ENCODE peak calls at places on chromosome X, in six cellular contexts. D is transverse colon; J is aorta; O is naive thymus-derived CD4-positive, alpha-beta T cell; E is right lobe of liver; P is BE2C. H is an unnamed sample.
A peak's percentile ranks its signal among the peaks of the same experiment; 100 is the strongest.

GRCh38 chrX:40244980-40245379 is 147.2 kb upstream of the BCOR start:
- DNase-seq in D (no peak), J (no peak), O (no peak), E (no peak), P (peak; percentile 67), H (peak; percentile 82)

GRCh38 chrX:109463729-109464128 is 18.2 kb downstream of the GUCY2F start:
- DNase-seq in D (no peak), J (no peak), O (no peak), E (no peak), P (no peak), H (no peak)

GRCh38 chrX:15903186-15903681 is 48.6 kb upstream of the AP1S2 start:
- DNase-seq in D (no peak), J (no peak), O (no peak), E (no peak), P (peak; percentile 8), H (no peak)

GRCh38 chrX:103197721-103198306 is 17.1 kb upstream of the BEX4 start:
- DNase-seq in D (no peak), J (no peak), O (no peak), E (no peak), P (no peak), H (no peak)

GRCh38 chrX:3548743-3549441 is 164.6 kb downstream of the PRKX start:
- DNase-seq in D (no peak), J (no peak), O (no peak), E (no peak), P (no peak), H (peak; percentile 29)

GRCh38 chrX:119502727-119503483 is 34.7 kb downstream of the SLC25A5 start:
- DNase-seq in D (peak; percentile 85), J (no peak), O (peak; percentile 61), E (no peak), P (no peak), H (peak; percentile 33)

GRCh38 chrX:16022580-16023170 is 100.7 kb upstream of the GRPR start:
- DNase-seq in D (no peak), J (no peak), O (no peak), E (no peak), P (no peak), H (peak; percentile 22)

GRCh38 chrX:15855562-15856256 is 1.1 kb upstream of the AP1S2 start:
- DNase-seq in D (no peak), J (no peak), O (no peak), E (no peak), P (no peak), H (no peak)

GRCh38 chrX:154028502-154029184 is 8.9 kb upstream of the IRAK1 start:
- DNase-seq in D (peak; percentile 63), J (peak; percentile 39), O (no peak), E (no peak), P (no peak), H (no peak)

GRCh38 chrX:50204364-50204899 is at the start of gene CCNB3:
- DNase-seq in D (peak; percentile 77), J (peak; percentile 82), O (peak; percentile 67), E (peak; percentile 75), P (peak; percentile 70), H (peak; percentile 85)

GRCh38 chrX:134172588-134173259 is 64.3 kb upstream of the CCDC160 start:
- DNase-seq in D (peak; percentile 15), J (no peak), O (peak; percentile 13), E (peak; percentile 58), P (no peak), H (peak; percentile 60)

GRCh38 chrX:71859637-71860036 is 51.0 kb upstream of the NHSL2 start:
- DNase-seq in D (no peak), J (no peak), O (peak; percentile 15), E (no peak), P (peak; percentile 54), H (peak; percentile 54)

GRCh38 chrX:19660604-19661003 is 145.3 kb upstream of the MAP3K15 start:
- DNase-seq in D (no peak), J (no peak), O (no peak), E (no peak), P (no peak), H (no peak)

GRCh38 chrX:1767026-1767425 is 152.2 kb downstream of the ASMT start:
- DNase-seq in D (no peak), J (no peak), O (no peak), E (no peak), P (no peak), H (no peak)

GRCh38 chrX:25198891-25199290 is 183.1 kb upstream of the ARX start:
- DNase-seq in D (no peak), J (no peak), O (no peak), E (no peak), P (no peak), H (no peak)

DNA sequence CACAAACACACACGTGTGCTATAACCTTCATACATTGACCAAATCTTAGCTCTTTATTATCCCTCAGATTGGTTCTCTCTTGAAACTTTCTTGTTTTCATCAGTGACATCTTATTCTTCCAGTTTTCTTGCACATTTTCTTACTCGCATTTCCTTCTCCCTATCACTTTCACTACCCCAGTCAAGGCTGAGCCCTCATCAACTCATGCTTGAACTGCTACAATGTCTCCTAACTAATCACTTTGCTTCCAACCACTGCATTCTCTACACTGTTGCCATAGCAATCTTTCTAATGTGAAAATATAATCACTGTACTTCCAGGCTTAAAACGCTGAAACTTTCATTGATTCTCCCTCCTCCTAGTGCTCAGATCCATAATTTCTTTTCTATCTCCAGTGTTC is 22.3 kb upstream of the LPAR4 start:
- DNase-seq in D (no peak), J (no peak), O (no peak), E (no peak), P (no peak), H (no peak)
- H3K4me1 ChIP-seq in D (no peaks in the 10 kb centered on the region), J (no peaks in the 10 kb centered on the region), O (no peaks in the 10 kb centered on the region), E (no peaks in the 10 kb centered on the region), P (no peaks in the 10 kb centered on the region), H (no peaks in the 10 kb centered on the region)

DNA sequence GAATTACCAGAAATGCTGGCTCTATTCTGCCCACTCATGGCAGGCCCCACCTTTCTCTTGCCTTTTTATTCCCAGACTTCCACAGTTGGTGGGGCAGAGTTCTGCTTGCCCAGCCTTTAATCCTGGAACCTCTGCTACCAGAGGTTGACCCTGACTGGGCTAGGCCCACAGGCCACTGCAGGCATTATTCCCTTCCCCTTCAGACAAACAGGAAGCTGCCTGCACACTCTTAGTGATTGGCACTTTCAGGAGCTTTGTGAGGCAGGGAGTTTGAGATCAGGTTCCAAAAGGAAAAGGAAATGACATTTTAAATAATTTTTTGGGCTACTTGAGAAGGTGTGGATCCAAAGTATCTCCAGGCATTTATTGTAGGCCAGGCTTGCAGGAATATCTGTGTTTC is 18.8 kb downstream of the MSN start:
- DNase-seq in D (no peak), J (no peak), O (no peak), E (no peak), P (no peak), H (no peak)
- H3K4me1 ChIP-seq in D (peaks cover 9% of the 10 kb centered on the region), J (peaks cover 3% of the 10 kb centered on the region), O (peaks cover 77% of the 10 kb centered on the region), E (peaks cover 49% of the 10 kb centered on the region), P (no peaks in the 10 kb centered on the region), H (no peaks in the 10 kb centered on the region)

GRCh38 chrX:46961574-46962279 is 49.5 kb downstream of the JADE3 start:
- DNase-seq in D (no peak), J (no peak), O (no peak), E (no peak), P (no peak), H (no peak)
- H3K4me1 ChIP-seq in D (no peaks in the 10 kb centered on the region), J (no peaks in the 10 kb centered on the region), O (no peaks in the 10 kb centered on the region), E (peaks cover 38% of the 10 kb centered on the region), P (no peaks in the 10 kb centered on the region), H (peaks cover 10% of the 10 kb centered on the region)

DNA sequence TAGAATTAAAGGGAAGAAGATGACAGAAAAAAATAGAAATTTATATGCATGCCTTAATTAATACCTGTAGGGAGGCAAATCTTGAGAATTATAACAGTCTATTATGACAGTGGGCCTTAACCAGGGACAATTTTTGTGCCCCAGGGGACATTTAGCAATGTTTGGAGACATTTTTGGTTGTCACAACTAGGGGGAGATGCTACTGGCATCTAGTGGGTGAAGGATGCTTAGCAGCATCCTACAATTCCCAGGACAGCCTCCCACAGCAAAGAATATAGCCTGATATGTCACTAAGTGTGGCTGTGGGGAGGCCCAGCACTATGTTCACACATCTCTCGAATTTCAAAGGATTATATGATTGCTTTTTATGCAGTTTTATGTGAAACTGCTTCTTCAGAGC is 10.5 kb downstream of the GPR82 start:
- DNase-seq in D (no peak), J (no peak), O (no peak), E (no peak), P (peak; percentile 37), H (no peak)
- H3K4me1 ChIP-seq in D (no peaks in the 10 kb centered on the region), J (peaks cover 2% of the 10 kb centered on the region), O (no peaks in the 10 kb centered on the region), E (no peaks in the 10 kb centered on the region), P (no peaks in the 10 kb centered on the region), H (no peaks in the 10 kb centered on the region)

DNA sequence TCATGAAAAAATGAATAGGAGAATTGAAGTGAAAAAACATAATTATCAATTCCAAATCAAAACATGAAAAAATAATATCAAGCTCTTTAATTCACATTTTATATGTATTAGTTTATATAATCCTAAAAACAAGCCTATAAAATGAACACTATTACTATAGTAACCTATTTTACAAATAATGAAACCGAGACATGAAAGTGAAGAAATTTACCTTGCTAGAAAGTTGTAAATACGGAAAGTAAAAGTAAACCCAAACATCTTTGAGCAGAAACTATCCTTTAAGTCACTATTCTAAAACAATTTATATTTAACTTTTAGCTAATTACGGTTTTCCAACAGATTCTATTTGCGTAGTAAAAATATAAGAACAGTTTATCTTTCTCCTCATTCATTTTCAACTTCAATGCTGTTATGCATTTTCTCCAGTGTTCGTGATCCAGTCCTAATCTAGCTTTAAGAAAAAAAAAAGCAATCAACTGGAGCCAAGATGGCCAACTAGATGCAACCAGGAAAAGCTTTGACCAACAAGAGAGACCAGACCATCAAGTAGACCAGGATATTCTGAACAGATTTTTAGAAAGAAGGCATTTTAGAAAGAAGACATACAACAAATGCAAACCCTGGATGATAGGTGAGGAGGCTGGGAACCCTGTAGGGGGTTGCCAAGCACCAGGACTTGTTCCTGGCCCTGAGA is 67.0 kb downstream of the DDX53 start:
- DNase-seq in D (no peak), J (no peak), O (no peak), E (no peak), P (no peak), H (no peak)
- H3K4me1 ChIP-seq in D (no peaks in the 10 kb centered on the region), J (no peaks in the 10 kb centered on the region), O (no peaks in the 10 kb centered on the region), E (no peaks in the 10 kb centered on the region), P (no peaks in the 10 kb centered on the region), H (no peaks in the 10 kb centered on the region)

DNA sequence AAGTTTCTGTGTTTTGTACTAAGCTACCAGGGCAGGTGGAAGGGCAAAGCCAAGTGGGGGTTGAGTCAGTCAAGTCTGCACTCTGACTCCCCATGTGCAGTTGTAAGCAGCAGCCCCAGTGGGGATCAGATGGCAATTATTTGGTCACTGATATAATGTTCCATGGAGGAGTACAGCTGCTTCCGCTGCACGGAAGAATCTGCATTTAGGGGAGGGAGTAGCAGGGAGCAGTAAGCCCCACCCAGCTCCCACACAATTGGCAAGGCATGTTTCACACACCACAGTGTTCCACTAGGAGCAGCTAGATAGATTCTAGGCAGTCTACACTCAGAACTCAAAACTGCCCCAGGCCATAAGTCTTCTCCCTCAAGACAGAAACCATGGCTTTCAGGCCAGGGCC is 24.3 kb upstream of the ZDHHC15 start:
- DNase-seq in D (no peak), J (no peak), O (no peak), E (no peak), P (no peak), H (no peak)
- H3K4me1 ChIP-seq in D (no peaks in the 10 kb centered on the region), J (peaks cover 1% of the 10 kb centered on the region), O (no peaks in the 10 kb centered on the region), E (no peaks in the 10 kb centered on the region), P (no peaks in the 10 kb centered on the region), H (no peaks in the 10 kb centered on the region)

GRCh38 chrX:150696264-150696789 is 3.1 kb downstream of the MTMR1 start:
- DNase-seq in D (no peak), J (no peak), O (no peak), E (no peak), P (no peak), H (no peak)
- H3K4me1 ChIP-seq in D (no peaks in the 10 kb centered on the region), J (peaks cover 5% of the 10 kb centered on the region), O (peaks cover 28% of the 10 kb centered on the region), E (peaks cover 5% of the 10 kb centered on the region), P (no peaks in the 10 kb centered on the region), H (no peaks in the 10 kb centered on the region)